ENCODE peak calls at places on chromosome 19, in ten cellular contexts. L, C, H, R, P, U, M, K, T and Q are unnamed samples.

GRCh38 chr19:10690351-10690781 is 10.9 kb upstream of the QTRT1 start:
- DNase-seq in L (no peak), C (no peak), H (no peak), R (peak; percentile 62), P (peak; percentile 64), U (no peak), M (no peak), K (no peak), T (no peak), Q (no peak)

GRCh38 chr19:12959482-12959881 is 2.5 kb upstream of the GADD45GIP1 start:
- DNase-seq in L (no peak), C (no peak), H (no peak), R (no peak), P (no peak), U (no peak), M (no peak), K (no peak), T (no peak), Q (no peak)

GRCh38 chr19:17680235-17680722 is 7.9 kb downstream of the UNC13A start:
- DNase-seq in L (peak; percentile 11), C (peak; percentile 76), H (peak; percentile 82), R (peak; percentile 74), P (peak; percentile 65), U (peak; percentile 75), M (peak; percentile 24), K (peak; percentile 92), T (no peak), Q (peak; percentile 41)

GRCh38 chr19:22144394-22144793 is 52.4 kb downstream of the ZNF676 start:
- DNase-seq in L (no peak), C (no peak), H (no peak), R (no peak), P (no peak), U (peak; percentile 30), M (no peak), K (no peak), T (peak; percentile 1), Q (no peak)

GRCh38 chr19:55086730-55087541 is 11.3 kb downstream of the EPS8L1 start:
- DNase-seq in L (no peak), C (peak; percentile 54), H (peak; percentile 96), R (peak; percentile 94), P (peak; percentile 91), U (no peak), M (peak; percentile 87), K (peak; percentile 98), T (peak; percentile 70), Q (no peak)

GRCh38 chr19:32930567-32930966 is 41.2 kb downstream of the CEP89 start:
- DNase-seq in L (no peak), C (no peak), H (no peak), R (no peak), P (no peak), U (no peak), M (no peak), K (no peak), T (no peak), Q (no peak)

GRCh38 chr19:4233282-4233853 is 4.0 kb downstream of the EBI3 start:
- DNase-seq in L (no peak), C (peak; percentile 80), H (peak; percentile 36), R (peak; percentile 55), P (peak; percentile 49), U (peak; percentile 49), M (no peak), K (peak; percentile 82), T (no peak), Q (no peak)

GRCh38 chr19:37931941-37932655 is 25.1 kb downstream of the SIPA1L3 start:
- DNase-seq in L (no peak), C (no peak), H (peak; percentile 32), R (peak; percentile 34), P (peak; percentile 99), U (peak; percentile 96), M (peak; percentile 93), K (peak; percentile 76), T (no peak), Q (no peak)

GRCh38 chr19:55341191-55342043 is 1.7 kb downstream of the KMT5C start:
- DNase-seq in L (peak; percentile 34), C (peak; percentile 74), H (peak; percentile 74), R (peak; percentile 64), P (peak; percentile 76), U (peak; percentile 71), M (peak; percentile 60), K (peak; percentile 87), T (no peak), Q (no peak)

GRCh38 chr19:39843919-39844793 is 2.0 kb downstream of the FBL start:
- DNase-seq in L (peak; percentile 62), C (peak; percentile 66), H (no peak), R (peak; percentile 87), P (peak; percentile 52), U (peak; percentile 79), M (peak; percentile 40), K (no peak), T (no peak), Q (peak; percentile 50)

GRCh38 chr19:1066748-1067340 is at the start of gene ARHGAP45:
- DNase-seq in L (peak; percentile 64), C (peak; percentile 90), H (no peak), R (peak; percentile 18), P (no peak), U (no peak), M (no peak), K (peak; percentile 83), T (no peak), Q (no peak)

GRCh38 chr19:48907671-48908070 is 7.6 kb downstream of the NUCB1 start:
- DNase-seq in L (no peak), C (no peak), H (no peak), R (no peak), P (no peak), U (no peak), M (no peak), K (peak; percentile 68), T (no peak), Q (no peak)

GRCh38 chr19:18785179-18786124 is 5.7 kb downstream of the COMP start:
- DNase-seq in L (no peak), C (peak; percentile 74), H (peak; percentile 73), R (peak; percentile 77), P (peak; percentile 48), U (peak; percentile 74), M (no peak), K (peak; percentile 94), T (no peak), Q (no peak)

GRCh38 chr19:54616840-54617560 is 13.3 kb upstream of the LILRB1 start:
- DNase-seq in L (no peak), C (no peak), H (no peak), R (no peak), P (no peak), U (no peak), M (no peak), K (no peak), T (no peak), Q (no peak)

GRCh38 chr19:42563352-42564210 is 31.1 kb downstream of the CEACAM8 start:
- DNase-seq in L (peak; percentile 70), C (peak; percentile 47), H (no peak), R (peak; percentile 72), P (peak; percentile 47), U (peak; percentile 76), M (peak; percentile 72), K (no peak), T (peak; percentile 17), Q (no peak)

GRCh38 chr19:1101337-1101698 is 2.5 kb upstream of the GPX4 start:
- DNase-seq in L (peak; percentile 36), C (no peak), H (no peak), R (no peak), P (no peak), U (no peak), M (no peak), K (no peak), T (no peak), Q (no peak)

GRCh38 chr19:35785087-35785627 is 9.8 kb downstream of the ARHGAP33 start:
- DNase-seq in L (no peak), C (no peak), H (no peak), R (no peak), P (no peak), U (no peak), M (no peak), K (no peak), T (no peak), Q (no peak)

GRCh38 chr19:13057744-13058143 is 44.9 kb downstream of the LYL1 start:
- DNase-seq in L (no peak), C (no peak), H (no peak), R (no peak), P (no peak), U (no peak), M (no peak), K (no peak), T (no peak), Q (no peak)